ENCODE peak calls at places on chromosomes 7 and 10, in ten cellular contexts. X is colonic mucosa, H is RWPE1, F is mammary epithelial cell, L is hepatocyte, I is HCT116, U is cardiac muscle cell, R is heart right ventricle, J is endodermal cell, D is left lung. C is an unnamed sample.

GRCh38 chr7:117086788-117087187 is 133.5 kb downstream of the ST7 start:
- DNase-seq in J (no peak), D (no peak), U (no peak), H (no peak), X (no peak), I (no peak), L (no peak), F (no peak), R (no peak), C (no peak)

GRCh38 chr7:99193527-99194214 is 14.2 kb downstream of the KPNA7 start:
- DNase-seq in D (no peak), H (peak; percentile 26), L (no peak), R (no peak), U (no peak), J (no peak), I (no peak), X (no peak), F (peak; percentile 82), C (no peak)

GRCh38 chr7:351256-351655 is 61.3 kb downstream of the FOXL3 start:
- DNase-seq in U (no peak), D (no peak), L (no peak), J (no peak), H (no peak), I (no peak), F (no peak), R (peak; percentile 7), X (no peak), C (no peak)

GRCh38 chr10:29426420-29426819 is 137.6 kb downstream of the LYZL1 start:
- DNase-seq in H (no peak), D (no peak), R (no peak), J (no peak), U (no peak), F (no peak), L (no peak), X (no peak), I (no peak), C (no peak)

GRCh38 chr10:6136215-6137201 is 47.7 kb downstream of the RBM17 start:
- DNase-seq in D (no peak), I (no peak), H (peak; percentile 52), L (no peak), F (peak; percentile 78), R (no peak), J (no peak), U (no peak), X (no peak), C (no peak)

GRCh38 chr7:388023-388355 is 98.0 kb downstream of the FOXL3 start:
- DNase-seq in L (no peak), X (no peak), I (no peak), D (no peak), R (no peak), J (peak; percentile 15), H (no peak), F (no peak), U (no peak), C (no peak)

GRCh38 chr7:13602036-13602435 is 387.4 kb downstream of the ETV1 start:
- DNase-seq in I (no peak), D (no peak), U (no peak), H (no peak), F (no peak), X (no peak), R (no peak), J (no peak), L (no peak), C (no peak)

GRCh38 chr7:130961128-130961601 is 227.2 kb upstream of the KLF14 start:
- DNase-seq in U (no peak), F (peak; percentile 96), D (no peak), L (no peak), H (peak; percentile 36), X (no peak), I (peak; percentile 75), J (no peak), R (no peak), C (no peak)

DNA sequence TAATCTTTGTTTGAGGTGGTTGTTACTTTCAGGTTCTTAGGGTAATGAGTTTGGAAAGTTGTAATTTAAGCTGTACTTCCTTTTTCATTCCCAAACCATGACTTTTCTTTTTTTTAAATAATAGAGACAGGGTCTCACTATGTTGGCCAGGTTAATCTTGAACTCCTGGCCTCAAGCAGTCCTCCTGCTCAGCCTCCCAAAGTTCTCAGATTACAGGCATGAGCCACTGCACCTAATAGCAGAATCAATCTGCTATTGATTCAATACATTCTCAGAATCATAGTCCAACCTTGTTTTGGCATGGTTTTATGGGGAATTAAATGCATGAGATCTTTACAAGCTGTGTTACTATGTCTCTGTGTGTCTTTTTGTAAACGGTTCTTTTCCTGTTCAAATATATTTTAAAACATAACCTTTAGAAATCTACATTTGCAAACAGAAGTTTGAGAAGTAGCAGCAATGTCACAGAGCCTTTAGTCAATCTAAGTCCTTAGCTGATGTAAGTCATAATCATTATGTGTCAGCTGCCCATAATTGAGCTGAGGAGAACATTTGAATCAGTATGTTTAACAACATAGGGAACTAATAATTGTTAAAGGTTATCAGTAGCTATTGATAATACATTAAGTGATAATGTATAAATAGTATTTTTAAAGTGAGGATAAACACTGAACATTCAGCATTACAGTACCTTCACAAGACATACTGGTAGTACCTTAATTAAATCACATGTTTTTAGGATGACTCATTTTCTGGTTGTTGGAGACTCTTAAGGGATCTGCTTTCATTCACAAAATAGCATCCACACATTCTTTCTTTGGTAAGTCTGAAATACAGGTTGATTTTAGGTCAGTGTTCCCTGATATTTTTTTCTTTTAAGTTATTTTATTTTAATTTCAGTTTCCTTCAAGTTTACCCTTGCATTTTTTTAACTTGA is 8.8 kb downstream of the INPP5F start:
- DNase-seq in I (peak; percentile 41), L (no peak), H (peak; percentile 83), J (no peak), R (no peak), U (no peak), D (no peak), F (peak; percentile 65), X (no peak), C (no peak)
- H3K27ac ChIP-seq in I (peak overlapping the region; percentile 16), L (no peak overlapping the region), H (no peak overlapping the region), J (no peak overlapping the region), R (no peak overlapping the region), U (no peak overlapping the region), D (peak overlapping the region; percentile 11), F (peak overlapping the region; percentile 7), X (no peak overlapping the region), C (no peak overlapping the region)

GRCh38 chr7:101402081-101402779 is 39.6 kb downstream of the COL26A1 start:
- DNase-seq in F (peak; percentile 50), R (no peak), I (no peak), H (peak; percentile 60), J (peak; percentile 94), D (no peak), X (no peak), L (peak; percentile 19), U (no peak), C (no peak)

GRCh38 chr7:101401390-101402080 is 38.9 kb downstream of the COL26A1 start:
- DNase-seq in U (no peak), L (no peak), F (no peak), H (no peak), I (no peak), X (no peak), R (no peak), J (no peak), D (no peak), C (no peak)

GRCh38 chr7:101402835-101403234 is 40.2 kb downstream of the COL26A1 start:
- DNase-seq in F (no peak), L (no peak), I (no peak), J (no peak), H (no peak), D (no peak), R (no peak), X (no peak), U (no peak), C (no peak)

GRCh38 chr7:101400751-101401150 is 38.1 kb downstream of the COL26A1 start:
- DNase-seq in L (no peak), I (no peak), U (no peak), F (no peak), H (no peak), J (no peak), D (no peak), X (no peak), R (no peak), C (no peak)

GRCh38 chr7:101405474-101406067 is 42.9 kb downstream of the COL26A1 start:
- DNase-seq in I (no peak), F (no peak), X (no peak), R (no peak), D (no peak), H (no peak), U (no peak), L (no peak), J (no peak), C (no peak)
- TF ChIP-seq CTCF in I (no peak), F (no peak), X (no peak), R (no peak), D (no peak), H (no peak), U (no peak), L (no peak), J (no peak), C (no peak)

GRCh38 chr7:46215987-46216567 is 295.0 kb upstream of the IGFBP3 start:
- DNase-seq in U (peak; percentile 55), D (no peak), L (peak; percentile 34), X (no peak), F (peak; percentile 95), H (no peak), I (no peak), J (peak; percentile 76), R (peak; percentile 27), C (peak; percentile 56)

GRCh38 chr7:46214526-46214925 is 293.5 kb upstream of the IGFBP3 start:
- DNase-seq in R (no peak), X (no peak), U (no peak), L (no peak), F (no peak), H (no peak), D (no peak), J (no peak), I (no peak), C (no peak)

GRCh38 chr7:46218461-46219202 is 297.6 kb upstream of the IGFBP3 start:
- DNase-seq in F (no peak), R (no peak), U (no peak), J (no peak), D (no peak), I (no peak), X (no peak), L (no peak), H (no peak), C (no peak)

GRCh38 chr7:46220066-46220630 is 299.1 kb upstream of the IGFBP3 start:
- DNase-seq in X (no peak), J (no peak), U (no peak), H (peak; percentile 92), I (no peak), D (no peak), L (peak; percentile 64), R (no peak), F (peak; percentile 99), C (no peak)
- H3K27ac ChIP-seq in X (no peak overlapping the region), J (no peak overlapping the region), U (no peak overlapping the region), H (peak overlapping the region; percentile 53), I (no peak overlapping the region), D (no peak overlapping the region), L (peak overlapping the region; percentile 63), R (no peak overlapping the region), F (peak overlapping the region; percentile 70), C (no peak overlapping the region)

DNA sequence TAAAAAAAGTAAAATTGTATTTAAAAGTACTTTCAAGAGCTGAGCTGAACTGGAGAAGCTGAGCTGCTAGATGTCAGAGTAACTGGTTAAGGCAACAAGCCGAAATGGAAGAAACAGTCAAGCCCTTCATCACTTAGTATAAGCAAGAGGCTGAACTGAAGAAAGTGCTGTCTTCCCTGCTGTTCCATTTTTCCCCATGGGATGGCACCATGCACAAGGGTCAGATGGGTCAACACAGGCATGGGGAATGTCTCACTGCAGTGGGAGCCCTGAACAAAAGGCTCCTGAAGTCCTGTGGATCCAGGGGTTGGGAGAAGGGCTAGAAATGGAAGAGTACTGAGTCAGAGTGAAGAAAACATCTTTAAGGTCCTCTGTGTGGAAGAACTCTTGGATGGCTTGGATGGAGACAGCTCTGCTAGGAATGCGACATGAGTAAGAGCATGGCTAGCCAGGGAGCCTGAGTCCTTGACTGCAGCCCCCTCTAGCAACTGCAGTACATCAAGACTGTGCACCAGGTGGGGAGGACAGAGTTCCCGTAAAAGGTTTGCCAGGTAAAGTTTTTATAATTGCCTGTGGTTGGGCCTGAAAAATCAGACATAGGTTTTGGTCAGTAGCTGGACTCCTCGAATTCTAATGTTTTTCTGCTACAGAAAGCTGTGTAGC is 348.3 kb downstream of the GPR158 start:
- DNase-seq in R (no peak), F (peak; percentile 23), J (peak; percentile 93), D (no peak), U (peak; percentile 17), I (no peak), H (no peak), L (no peak), X (no peak), C (no peak)
- TF ChIP-seq CTCF in R (no peak), F (no peak), J (peak; percentile 86), D (no peak), U (peak; percentile 43), I (peak; percentile 47), H (no peak), L (peak; percentile 17), X (no peak), C (no peak)